ENCODE peak calls at places on chromosomes 5 and 9, in nine cellular contexts. J is thyroid gland; O is CD8-positive, alpha-beta T cell; L is upper lobe of left lung; D is heart right ventricle; U is cardiac muscle cell; M is H1; S is neural progenitor cell; R is endothelial cell of umbilical vein. B is an unnamed sample.
A peak's percentile ranks its signal among the peaks of the same experiment; 100 is the strongest.

GRCh38 chr9:99075246-99075912 is 29.5 kb upstream of the TGFBR1 start:
- DNase-seq in J (no peak), O (no peak), L (no peak), D (no peak), U (peak; percentile 41), M (no peak), S (no peak), R (no peak), B (no peak)

GRCh38 chr5:43677241-43677640 is 74.3 kb downstream of the NNT start:
- DNase-seq in J (no peak), O (no peak), L (no peak), D (no peak), U (no peak), M (no peak), S (no peak), R (no peak), B (no peak)

GRCh38 chr5:113378081-113378480 is 56.7 kb downstream of the TSSK1B start:
- DNase-seq in J (no peak), O (no peak), L (no peak), D (no peak), U (peak; percentile 40), M (no peak), S (no peak), R (peak; percentile 21), B (no peak)

GRCh38 chr9:2496934-2497333 is 124.7 kb upstream of the VLDLR start:
- DNase-seq in J (no peak), O (no peak), L (no peak), D (peak; percentile 29), U (no peak), M (no peak), S (no peak), R (no peak), B (no peak)

GRCh38 chr9:123584202-123585176 is 228.5 kb downstream of the CRB2 start:
- DNase-seq in J (peak; percentile 9), O (no peak), L (peak; percentile 46), D (no peak), U (no peak), M (no peak), S (no peak), R (no peak), B (no peak)

GRCh38 chr5:60482301-60482700 is 217.7 kb downstream of the DEPDC1B start:
- DNase-seq in J (no peak), O (no peak), L (no peak), D (no peak), U (no peak), M (no peak), S (no peak), R (no peak), B (no peak)

GRCh38 chr9:96874947-96875459 is 20.7 kb upstream of the ZNF782 start:
- DNase-seq in J (peak; percentile 58), O (no peak), L (peak; percentile 59), D (no peak), U (peak; percentile 22), M (no peak), S (no peak), R (peak; percentile 73), B (peak; percentile 93)

GRCh38 chr9:88418715-88419540 is 30.7 kb downstream of the SPIN1 start:
- DNase-seq in J (no peak), O (no peak), L (no peak), D (no peak), U (no peak), M (no peak), S (no peak), R (peak; percentile 15), B (no peak)

GRCh38 chr9:128297221-128297773 is 21.2 kb downstream of the SWI5 start:
- DNase-seq in J (no peak), O (no peak), L (no peak), D (no peak), U (no peak), M (no peak), S (no peak), R (no peak), B (no peak)

GRCh38 chr5:151696470-151697061 is 9.9 kb upstream of the SPARC start:
- DNase-seq in J (peak; percentile 38), O (no peak), L (no peak), D (peak; percentile 61), U (peak; percentile 98), M (no peak), S (peak; percentile 41), R (no peak), B (no peak)

GRCh38 chr5:172688735-172689572 is 47.9 kb downstream of the NEURL1B start:
- DNase-seq in J (no peak), O (no peak), L (no peak), D (no peak), U (peak; percentile 55), M (no peak), S (no peak), R (peak; percentile 27), B (peak; percentile 26)

GRCh38 chr5:264346-264745 is 7.1 kb upstream of the PDCD6 start:
- DNase-seq in J (no peak), O (no peak), L (no peak), D (no peak), U (peak; percentile 5), M (no peak), S (no peak), R (no peak), B (no peak)

GRCh38 chr5:172638209-172638768 is 2.8 kb upstream of the NEURL1B start:
- DNase-seq in J (no peak), O (no peak), L (no peak), D (no peak), U (no peak), M (no peak), S (no peak), R (no peak), B (no peak)

GRCh38 chr5:128225245-128226030 is 141.9 kb downstream of the SLC12A2 start:
- DNase-seq in J (no peak), O (no peak), L (no peak), D (no peak), U (no peak), M (no peak), S (no peak), R (no peak), B (no peak)

GRCh38 chr9:122835313-122835731 is 6.9 kb upstream of the PDCL start:
- DNase-seq in J (no peak), O (peak; percentile 64), L (no peak), D (no peak), U (no peak), M (no peak), S (peak; percentile 63), R (peak; percentile 26), B (no peak)

GRCh38 chr9:20303066-20303465 is 319.2 kb downstream of the MLLT3 start:
- DNase-seq in J (no peak), O (no peak), L (no peak), D (no peak), U (no peak), M (no peak), S (no peak), R (no peak), B (no peak)

GRCh38 chr9:20304001-20304400 is 318.3 kb downstream of the MLLT3 start:
- DNase-seq in J (no peak), O (no peak), L (no peak), D (no peak), U (no peak), M (no peak), S (no peak), R (no peak), B (no peak)

GRCh38 chr9:20305457-20305856 is 316.8 kb downstream of the MLLT3 start:
- DNase-seq in J (no peak), O (no peak), L (no peak), D (no peak), U (no peak), M (no peak), S (no peak), R (no peak), B (no peak)

GRCh38 chr9:20309209-20309608 is 313.1 kb downstream of the MLLT3 start:
- DNase-seq in J (no peak), O (no peak), L (no peak), D (no peak), U (peak; percentile 32), M (no peak), S (no peak), R (no peak), B (no peak)

GRCh38 chr9:20307662-20308061 is 314.6 kb downstream of the MLLT3 start:
- DNase-seq in J (no peak), O (no peak), L (no peak), D (no peak), U (peak; percentile 6), M (no peak), S (peak; percentile 49), R (peak; percentile 7), B (no peak)
- TF ChIP-seq CTCF in J (no peak), O (no peak), L (no peak), D (no peak), U (no peak), M (peak; percentile 16), S (peak; percentile 25), R (no peak), B (no peak)

GRCh38 chr9:73131376-73131775 is 20.3 kb upstream of the ANXA1 start:
- DNase-seq in J (no peak), O (no peak), L (no peak), D (no peak), U (no peak), M (no peak), S (no peak), R (peak; percentile 47), B (no peak)
- H3K27ac ChIP-seq in J (peak overlapping the region; percentile 95), O (peak overlapping the region; percentile 94), L (peak overlapping the region; percentile 90), D (peak overlapping the region; percentile 91), U (no peak overlapping the region), M (no peak overlapping the region), S (no peak overlapping the region), R (peak overlapping the region; percentile 95), B (no peak overlapping the region)

GRCh38 chr9:77752566-77752965 is 104.4 kb upstream of the GNA14 start:
- DNase-seq in J (peak; percentile 7), O (no peak), L (no peak), D (no peak), U (peak; percentile 95), M (no peak), S (no peak), R (no peak), B (no peak)

GRCh38 chr9:77751341-77752091 is 103.4 kb upstream of the GNA14 start:
- DNase-seq in J (no peak), O (no peak), L (no peak), D (peak; percentile 61), U (peak; percentile 85), M (no peak), S (peak; percentile 70), R (peak; percentile 85), B (peak; percentile 25)

GRCh38 chr9:77753183-77753582 is 105.1 kb upstream of the GNA14 start:
- DNase-seq in J (no peak), O (no peak), L (no peak), D (no peak), U (no peak), M (no peak), S (no peak), R (no peak), B (no peak)

GRCh38 chr9:77759391-77759790 is 111.3 kb upstream of the GNA14 start:
- DNase-seq in J (no peak), O (no peak), L (no peak), D (no peak), U (no peak), M (no peak), S (no peak), R (no peak), B (no peak)

GRCh38 chr9:77756449-77756848 is 108.3 kb upstream of the GNA14 start:
- DNase-seq in J (no peak), O (no peak), L (no peak), D (no peak), U (no peak), M (no peak), S (no peak), R (no peak), B (no peak)
- TF ChIP-seq CTCF in J (no peak), O (no peak), L (no peak), D (no peak), U (no peak), M (no peak), S (no peak), R (no peak), B (no peak)

GRCh38 chr5:36647046-36647445 is 40.6 kb downstream of the SLC1A3 start:
- DNase-seq in J (no peak), O (no peak), L (no peak), D (no peak), U (no peak), M (no peak), S (no peak), R (no peak), B (no peak)
- H3K27ac ChIP-seq in J (no peak overlapping the region), O (no peak overlapping the region), L (no peak overlapping the region), D (peak overlapping the region; percentile 75), U (no peak overlapping the region), M (no peak overlapping the region), S (no peak overlapping the region), R (no peak overlapping the region), B (no peak overlapping the region)